ENCODE peak calls at places on chromosomes 3 and 15, in seven cellular contexts. One of them, this sample, is unnamed.
A peak's percentile ranks its signal among the peaks of the same experiment; 100 is the strongest.

GRCh38 chr15:38549222-38549621 is 15.4 kb downstream of the RASGRP1 start:
- DNase-seq in A673: no peak
- DNase-seq in Kasumi-1: no peak
- DNase-seq in C1 segment of cervical spinal cord: no peak
- DNase-seq in sigmoid colon: no peak
- DNase-seq in globus pallidus: no peak
- DNase-seq in stimulated activated CD8-positive, alpha-beta memory T cell treated with anti-CD3 and anti-CD28 coated beads, Interleukin-4, amount 100 ng/mL, for 4 hours: no peak
- DNase-seq in this sample: no peak

GRCh38 chr3:13651775-13652428 is 103.0 kb downstream of the FBLN2 start:
- DNase-seq in stimulated activated CD8-positive, alpha-beta memory T cell treated with anti-CD3 and anti-CD28 coated beads, Interleukin-4, amount 100 ng/mL, for 4 hours: no peak
- DNase-seq in Kasumi-1: no peak
- DNase-seq in C1 segment of cervical spinal cord: no peak
- DNase-seq in globus pallidus: no peak
- DNase-seq in A673: no peak
- DNase-seq in sigmoid colon: no peak
- DNase-seq in this sample: no peak

GRCh38 chr3:41202834-41203345 is 3.6 kb downstream of the CTNNB1 start:
- DNase-seq in C1 segment of cervical spinal cord: no peak
- DNase-seq in sigmoid colon: no peak
- DNase-seq in A673: peak; percentile 47
- DNase-seq in Kasumi-1: peak; percentile 43
- DNase-seq in stimulated activated CD8-positive, alpha-beta memory T cell treated with anti-CD3 and anti-CD28 coated beads, Interleukin-4, amount 100 ng/mL, for 4 hours: no peak
- DNase-seq in globus pallidus: peak; percentile 50
- DNase-seq in this sample: peak; percentile 51

GRCh38 chr3:129424185-129424841 is 4.1 kb downstream of the EFCAB12 start:
- DNase-seq in globus pallidus: no peak
- DNase-seq in Kasumi-1: peak; percentile 89
- DNase-seq in C1 segment of cervical spinal cord: no peak
- DNase-seq in stimulated activated CD8-positive, alpha-beta memory T cell treated with anti-CD3 and anti-CD28 coated beads, Interleukin-4, amount 100 ng/mL, for 4 hours: no peak
- DNase-seq in A673: no peak
- DNase-seq in sigmoid colon: no peak
- DNase-seq in this sample: peak; percentile 75

GRCh38 chr3:187519428-187519890 is 150.7 kb downstream of the SST start:
- DNase-seq in stimulated activated CD8-positive, alpha-beta memory T cell treated with anti-CD3 and anti-CD28 coated beads, Interleukin-4, amount 100 ng/mL, for 4 hours: no peak
- DNase-seq in globus pallidus: no peak
- DNase-seq in A673: peak; percentile 72
- DNase-seq in C1 segment of cervical spinal cord: no peak
- DNase-seq in Kasumi-1: peak; percentile 18
- DNase-seq in sigmoid colon: no peak
- DNase-seq in this sample: no peak

GRCh38 chr3:9301091-9301490 is 51.6 kb upstream of the SRGAP3 start:
- DNase-seq in stimulated activated CD8-positive, alpha-beta memory T cell treated with anti-CD3 and anti-CD28 coated beads, Interleukin-4, amount 100 ng/mL, for 4 hours: no peak
- DNase-seq in Kasumi-1: no peak
- DNase-seq in A673: no peak
- DNase-seq in sigmoid colon: no peak
- DNase-seq in globus pallidus: no peak
- DNase-seq in C1 segment of cervical spinal cord: no peak
- DNase-seq in this sample: no peak

GRCh38 chr3:72447059-72447946 is 400.9 kb downstream of the SHQ1 start:
- DNase-seq in sigmoid colon: peak; percentile 96
- DNase-seq in A673: peak; percentile 84
- DNase-seq in globus pallidus: peak; percentile 89
- DNase-seq in stimulated activated CD8-positive, alpha-beta memory T cell treated with anti-CD3 and anti-CD28 coated beads, Interleukin-4, amount 100 ng/mL, for 4 hours: peak; percentile 86
- DNase-seq in Kasumi-1: peak; percentile 72
- DNase-seq in C1 segment of cervical spinal cord: peak; percentile 84
- DNase-seq in this sample: peak; percentile 89

GRCh38 chr3:24522155-24522579 is 27.5 kb upstream of the THRB start:
- DNase-seq in sigmoid colon: no peak
- DNase-seq in C1 segment of cervical spinal cord: no peak
- DNase-seq in A673: no peak
- DNase-seq in Kasumi-1: no peak
- DNase-seq in stimulated activated CD8-positive, alpha-beta memory T cell treated with anti-CD3 and anti-CD28 coated beads, Interleukin-4, amount 100 ng/mL, for 4 hours: no peak
- DNase-seq in globus pallidus: no peak
- DNase-seq in this sample: no peak

GRCh38 chr15:62545392-62546227 is 380.5 kb upstream of the C2CD4B start:
- DNase-seq in C1 segment of cervical spinal cord: peak; percentile 58
- DNase-seq in A673: peak; percentile 67
- DNase-seq in globus pallidus: peak; percentile 64
- DNase-seq in stimulated activated CD8-positive, alpha-beta memory T cell treated with anti-CD3 and anti-CD28 coated beads, Interleukin-4, amount 100 ng/mL, for 4 hours: no peak
- DNase-seq in sigmoid colon: peak; percentile 72
- DNase-seq in Kasumi-1: no peak
- DNase-seq in this sample: no peak

GRCh38 chr15:41934843-41935242 is 37.5 kb downstream of the EHD4 start:
- DNase-seq in A673: peak; percentile 82
- DNase-seq in sigmoid colon: peak; percentile 27
- DNase-seq in C1 segment of cervical spinal cord: no peak
- DNase-seq in Kasumi-1: no peak
- DNase-seq in stimulated activated CD8-positive, alpha-beta memory T cell treated with anti-CD3 and anti-CD28 coated beads, Interleukin-4, amount 100 ng/mL, for 4 hours: peak; percentile 45
- DNase-seq in globus pallidus: no peak
- DNase-seq in this sample: no peak

GRCh38 chr3:713225-713624 is 379.6 kb upstream of the CNTN6 start:
- DNase-seq in globus pallidus: no peak
- DNase-seq in Kasumi-1: no peak
- DNase-seq in A673: no peak
- DNase-seq in C1 segment of cervical spinal cord: no peak
- DNase-seq in sigmoid colon: no peak
- DNase-seq in stimulated activated CD8-positive, alpha-beta memory T cell treated with anti-CD3 and anti-CD28 coated beads, Interleukin-4, amount 100 ng/mL, for 4 hours: no peak
- DNase-seq in this sample: no peak

GRCh38 chr15:75644376-75644775 is 3.3 kb upstream of the SNX33 start:
- DNase-seq in stimulated activated CD8-positive, alpha-beta memory T cell treated with anti-CD3 and anti-CD28 coated beads, Interleukin-4, amount 100 ng/mL, for 4 hours: no peak
- DNase-seq in Kasumi-1: no peak
- DNase-seq in sigmoid colon: no peak
- DNase-seq in globus pallidus: no peak
- DNase-seq in A673: no peak
- DNase-seq in C1 segment of cervical spinal cord: no peak
- DNase-seq in this sample: no peak

GRCh38 chr15:80695099-80695910 is at the start of gene ABHD17C:
- DNase-seq in stimulated activated CD8-positive, alpha-beta memory T cell treated with anti-CD3 and anti-CD28 coated beads, Interleukin-4, amount 100 ng/mL, for 4 hours: no peak
- DNase-seq in globus pallidus: peak; percentile 52
- DNase-seq in Kasumi-1: peak; percentile 27
- DNase-seq in C1 segment of cervical spinal cord: peak; percentile 56
- DNase-seq in sigmoid colon: peak; percentile 72
- DNase-seq in A673: peak; percentile 61
- DNase-seq in this sample: peak; percentile 20

GRCh38 chr3:127717357-127718243 is 44.8 kb downstream of the ABTB1 start:
- DNase-seq in C1 segment of cervical spinal cord: no peak
- DNase-seq in sigmoid colon: no peak
- DNase-seq in A673: no peak
- DNase-seq in stimulated activated CD8-positive, alpha-beta memory T cell treated with anti-CD3 and anti-CD28 coated beads, Interleukin-4, amount 100 ng/mL, for 4 hours: no peak
- DNase-seq in globus pallidus: no peak
- DNase-seq in Kasumi-1: no peak
- DNase-seq in this sample: no peak

GRCh38 chr3:197229836-197230235 is 68.6 kb downstream of the DLG1 start:
- DNase-seq in C1 segment of cervical spinal cord: no peak
- DNase-seq in A673: no peak
- DNase-seq in Kasumi-1: no peak
- DNase-seq in sigmoid colon: no peak
- DNase-seq in stimulated activated CD8-positive, alpha-beta memory T cell treated with anti-CD3 and anti-CD28 coated beads, Interleukin-4, amount 100 ng/mL, for 4 hours: no peak
- DNase-seq in globus pallidus: no peak
- DNase-seq in this sample: no peak

GRCh38 chr3:79236488-79236887 is 531.3 kb downstream of the ROBO1 start:
- DNase-seq in A673: no peak
- DNase-seq in stimulated activated CD8-positive, alpha-beta memory T cell treated with anti-CD3 and anti-CD28 coated beads, Interleukin-4, amount 100 ng/mL, for 4 hours: no peak
- DNase-seq in globus pallidus: no peak
- DNase-seq in Kasumi-1: no peak
- DNase-seq in sigmoid colon: no peak
- DNase-seq in C1 segment of cervical spinal cord: no peak
- DNase-seq in this sample: no peak

GRCh38 chr3:52524752-52525661 is 8.7 kb downstream of the NT5DC2 start:
- DNase-seq in C1 segment of cervical spinal cord: no peak
- DNase-seq in stimulated activated CD8-positive, alpha-beta memory T cell treated with anti-CD3 and anti-CD28 coated beads, Interleukin-4, amount 100 ng/mL, for 4 hours: no peak
- DNase-seq in globus pallidus: no peak
- DNase-seq in sigmoid colon: peak; percentile 66
- DNase-seq in Kasumi-1: no peak
- DNase-seq in A673: peak; percentile 58
- DNase-seq in this sample: no peak

GRCh38 chr3:17459470-17459993 is 282.9 kb downstream of the TBC1D5 start:
- DNase-seq in stimulated activated CD8-positive, alpha-beta memory T cell treated with anti-CD3 and anti-CD28 coated beads, Interleukin-4, amount 100 ng/mL, for 4 hours: no peak
- DNase-seq in sigmoid colon: no peak
- DNase-seq in A673: no peak
- DNase-seq in C1 segment of cervical spinal cord: no peak
- DNase-seq in Kasumi-1: no peak
- DNase-seq in globus pallidus: no peak
- DNase-seq in this sample: no peak

This sample was measured in AML-193.